ENCODE peak calls at places on chromosomes 13 and 19, in four cellular contexts. S is psoas muscle, M is mammary epithelial cell, Y is A549. P is an unnamed sample.

GRCh38 chr13:58476176-58476575 is 844.6 kb downstream of the PCDH17 start:
- DNase-seq in Y (no peak), M (no peak), S (no peak), P (no peak)

GRCh38 chr13:93558637-93559036 is 332.0 kb downstream of the GPC6 start:
- DNase-seq in M (no peak), Y (no peak), S (no peak), P (no peak)

GRCh38 chr19:19402656-19403372 is 2.7 kb upstream of the GATAD2A start:
- DNase-seq in M (no peak), S (no peak), Y (no peak), P (no peak)

GRCh38 chr13:21137696-21138095 is 38.7 kb downstream of the SKA3 start:
- DNase-seq in M (peak; percentile 29), S (no peak), Y (peak; percentile 25), P (no peak)

GRCh38 chr13:30373727-30374126 is 48.6 kb upstream of the UBE2L5 start:
- DNase-seq in S (no peak), M (no peak), Y (no peak), P (no peak)

GRCh38 chr19:35346193-35347052 is 1.3 kb upstream of the FFAR1 start:
- DNase-seq in S (no peak), Y (no peak), M (peak; percentile 17), P (no peak)

GRCh38 chr19:15291089-15291488 is 41.2 kb downstream of the BRD4 start:
- DNase-seq in Y (no peak), S (no peak), M (peak; percentile 27), P (no peak)

GRCh38 chr13:40598599-40598998 is 67.8 kb downstream of the FOXO1 start:
- DNase-seq in M (no peak), S (no peak), Y (no peak), P (no peak)

GRCh38 chr19:41720103-41720502 is 11.7 kb downstream of the CEACAM5 start:
- DNase-seq in S (no peak), Y (no peak), M (no peak), P (no peak)

GRCh38 chr19:5057860-5058259 is 88.9 kb downstream of the KDM4B start:
- DNase-seq in Y (peak; percentile 42), S (no peak), M (peak; percentile 12), P (no peak)

DNA sequence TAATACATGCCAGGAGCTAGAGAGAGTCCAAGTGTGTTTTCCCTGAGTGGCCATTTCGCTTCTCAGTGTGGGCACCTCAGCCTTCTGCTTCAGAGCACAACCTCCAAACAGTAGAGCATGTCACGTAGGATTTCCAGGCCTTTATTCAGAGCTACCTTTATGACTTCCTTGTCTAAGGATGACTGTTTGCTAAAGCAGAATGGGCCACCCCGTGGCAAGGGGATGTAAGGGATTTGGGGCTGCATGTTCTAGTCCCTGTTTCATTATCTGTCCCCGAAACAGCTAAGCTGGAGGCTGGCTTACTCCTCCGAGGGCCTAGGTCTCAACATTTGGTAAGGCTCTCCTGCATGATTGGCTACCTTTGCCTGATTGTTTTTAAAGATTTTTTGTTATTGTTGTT is 6.0 kb downstream of the RNASEH2B start:
- DNase-seq in Y (no peak), S (no peak), M (no peak), P (no peak)
- TF ChIP-seq CTCF in Y (no peak), S (no peak), M (no peak), P (no peak)

DNA sequence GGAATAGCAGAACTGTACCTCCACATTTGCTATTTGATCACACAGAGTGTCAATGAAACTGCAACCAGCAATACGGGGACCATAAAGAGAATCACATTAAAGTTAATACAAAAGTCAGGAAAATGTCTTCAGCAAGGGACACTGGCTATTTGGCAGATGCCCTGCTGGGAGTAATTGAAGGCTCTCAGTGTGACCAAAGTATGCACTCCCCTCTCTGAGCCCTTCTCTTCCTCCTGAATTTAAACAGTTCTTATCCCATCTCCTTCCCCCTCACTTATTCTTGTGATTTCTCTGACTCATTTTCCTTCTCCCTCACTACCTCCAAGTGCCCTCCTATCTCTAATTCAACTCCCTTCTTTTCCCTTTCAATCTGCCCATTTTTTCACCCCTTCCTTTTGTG is 117.7 kb downstream of the ENOX1 start:
- DNase-seq in M (no peak), Y (no peak), S (no peak), P (no peak)
- H3K4me3 ChIP-seq in M (no peak overlapping the region), Y (no peak overlapping the region), S (no peak overlapping the region), P (no peak overlapping the region)

DNA sequence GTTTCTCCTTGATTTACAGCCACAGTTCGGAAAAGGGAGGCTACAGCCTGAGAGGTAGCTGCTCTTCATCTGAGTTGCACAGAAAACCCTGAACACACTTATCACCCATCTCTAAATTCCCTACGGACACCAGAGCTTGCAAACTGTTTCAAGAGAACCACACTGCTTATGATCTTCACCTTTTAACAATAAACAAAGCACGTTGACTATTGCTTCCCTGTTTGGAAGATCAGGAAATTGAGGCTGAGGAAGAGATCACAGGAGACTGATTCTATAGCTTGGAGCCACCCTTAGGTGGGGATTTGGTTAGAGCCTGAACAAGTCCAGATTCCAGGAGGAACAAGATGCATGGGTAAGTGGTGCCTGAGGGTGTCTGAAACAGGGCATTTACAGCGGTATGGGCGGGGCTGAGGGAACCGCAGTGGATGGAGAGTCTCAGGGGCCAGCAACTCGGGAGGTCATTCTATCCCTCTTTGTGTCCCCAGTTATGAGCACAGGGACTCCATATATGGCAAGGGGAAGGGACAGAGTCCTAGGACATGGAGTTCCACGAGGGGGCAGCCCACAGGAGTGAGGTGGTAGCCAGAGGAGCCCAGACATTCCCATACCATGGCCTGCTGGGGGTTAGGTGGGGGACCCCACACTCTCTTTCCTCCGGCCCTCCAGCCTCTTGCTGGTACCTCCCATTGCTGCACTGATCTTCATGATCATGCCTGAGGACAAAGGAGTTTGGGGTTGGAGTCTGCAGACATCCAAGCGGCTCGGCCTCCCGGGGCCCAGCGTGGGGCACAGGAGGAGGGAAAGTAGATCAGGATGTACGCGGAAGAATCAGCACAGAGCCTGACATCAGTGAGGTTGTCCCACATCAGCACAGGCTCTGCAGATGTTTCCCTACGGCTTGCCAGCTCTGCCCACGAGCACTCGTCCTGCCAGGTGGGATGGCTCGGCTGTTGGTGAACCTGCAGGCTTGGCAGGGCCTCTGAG is 162.3 kb upstream of the ZNF536 start:
- DNase-seq in S (no peak), M (no peak), Y (no peak), P (no peak)
- TF ChIP-seq CTCF in S (no peak), M (no peak), Y (no peak), P (no peak)

DNA sequence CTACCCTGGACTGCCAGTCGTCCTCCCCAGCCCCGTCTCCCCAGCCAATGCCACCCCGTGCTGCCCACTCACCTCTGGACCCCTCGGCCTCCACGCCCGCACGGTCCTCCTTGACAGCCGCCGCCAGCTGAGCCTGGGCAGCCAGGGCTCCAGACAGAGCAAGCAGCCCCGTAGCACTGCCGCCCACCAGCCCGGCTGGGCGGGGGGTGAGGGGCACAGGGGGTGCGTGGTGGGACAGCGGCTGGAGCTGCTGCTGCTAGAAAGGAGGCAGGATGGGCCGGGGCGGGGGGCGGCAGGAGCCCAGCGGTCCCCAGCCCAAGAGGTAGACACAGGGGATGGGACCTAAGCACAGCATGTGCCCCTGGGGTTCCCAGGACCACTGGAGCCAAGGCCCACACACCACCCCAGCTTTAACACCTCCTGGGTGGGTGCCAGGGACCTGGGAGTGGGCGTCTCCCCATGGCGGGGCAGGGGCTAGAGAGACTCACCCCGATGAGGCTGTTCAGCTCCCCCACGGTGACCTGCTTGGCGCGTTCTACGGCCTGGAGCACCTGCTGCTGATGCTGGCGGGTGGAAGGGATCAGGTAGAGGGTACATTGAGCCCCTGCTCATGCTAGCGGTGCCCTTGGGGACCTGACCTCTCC is 9.7 kb downstream of the TLE2 start:
- DNase-seq in Y (no peak), S (no peak), M (no peak), P (no peak)
- H3K4me3 ChIP-seq in Y (no peak overlapping the region), S (no peak overlapping the region), M (no peak overlapping the region), P (no peak overlapping the region)

P was measured in astrocyte of the cerebellum.